ENCODE peak calls at places on chromosomes 4 and X, in nine cellular contexts. X, Z, B, R, I, A, W, L and S are unnamed samples.

GRCh38 chrX:37905436-37906147 is 58.2 kb upstream of the DYNLT3 start:
- DNase-seq in X (no peak), Z (peak; percentile 89), B (peak; percentile 4), R (no peak), I (peak; percentile 80), A (no peak), W (no peak), L (no peak), S (no peak)

GRCh38 chr4:7797330-7797729 is 142.3 kb downstream of the AFAP1 start:
- DNase-seq in X (no peak), Z (no peak), B (no peak), R (no peak), I (no peak), A (peak; percentile 44), W (no peak), L (no peak), S (no peak)

GRCh38 chrX:3346436-3347329 is at the start of gene MXRA5:
- DNase-seq in X (no peak), Z (peak; percentile 84), B (no peak), R (no peak), I (no peak), A (no peak), W (no peak), L (peak; percentile 24), S (no peak)

GRCh38 chrX:95764972-95765451 is 919.6 kb upstream of the DIAPH2 start:
- DNase-seq in X (no peak), Z (peak; percentile 69), B (no peak), R (peak; percentile 30), I (peak; percentile 5), A (no peak), W (no peak), L (peak; percentile 8), S (no peak)

GRCh38 chr4:30847157-30847556 is 127.0 kb downstream of the PCDH7 start:
- DNase-seq in X (no peak), Z (no peak), B (no peak), R (no peak), I (no peak), A (no peak), W (no peak), L (no peak), S (no peak)

GRCh38 chr4:183823394-183823793 is 81.7 kb upstream of the STOX2 start:
- DNase-seq in X (no peak), Z (peak; percentile 81), B (no peak), R (no peak), I (peak; percentile 46), A (peak; percentile 88), W (no peak), L (peak; percentile 10), S (no peak)

GRCh38 chr4:16289872-16290554 is 63.7 kb upstream of the TAPT1 start:
- DNase-seq in X (no peak), Z (no peak), B (no peak), R (no peak), I (peak; percentile 16), A (peak; percentile 65), W (peak; percentile 1), L (peak; percentile 9), S (no peak)

GRCh38 chr4:38803833-38804653 is 548 bp downstream of the TLR1 start:
- DNase-seq in X (no peak), Z (no peak), B (no peak), R (no peak), I (no peak), A (no peak), W (no peak), L (no peak), S (no peak)